ENCODE peak calls at places on chromosomes 16 and 17, in six cellular contexts. Y is EH, A is tibial nerve, V is PC-3, K is anterior cingulate cortex, J is left cardiac atrium. M is an unnamed sample.

GRCh38 chr16:66250686-66251405 is 115.6 kb upstream of the CDH5 start:
- DNase-seq in V (peak), A (peak), J (peak), K (peak), Y (peak), M (peak)

GRCh38 chr17:29667969-29668368 is 45.3 kb upstream of the CORO6 start:
- DNase-seq in Y (no peak), K (no peak), A (no peak), V (no peak), J (no peak), M (no peak)

GRCh38 chr16:67860589-67861398 is 12.1 kb upstream of the EDC4 start:
- DNase-seq in A (no peak), Y (peak), J (no peak), V (peak), K (no peak), M (no peak)

GRCh38 chr16:82735176-82735575 is 108.4 kb downstream of the CDH13 start:
- DNase-seq in J (peak), Y (no peak), A (no peak), K (no peak), V (no peak), M (no peak)

GRCh38 chr16:189604-190186 is 9.4 kb downstream of the HBQ1 start:
- DNase-seq in Y (no peak), K (no peak), V (no peak), A (no peak), J (no peak), M (no peak)

GRCh38 chr17:58415371-58416055 is 1.8 kb downstream of the RNF43 start:
- DNase-seq in J (peak), K (no peak), A (no peak), Y (no peak), V (peak), M (no peak)

GRCh38 chr16:27313422-27314160 is at the start of gene IL4R:
- DNase-seq in J (peak), V (peak), Y (peak), A (peak), K (no peak), M (peak)

GRCh38 chr17:47720754-47721533 is 12.1 kb upstream of the TBX21 start:
- DNase-seq in Y (peak), J (no peak), A (no peak), K (no peak), V (peak), M (peak)

GRCh38 chr17:957856-958421 is 21.6 kb downstream of the NXN start:
- DNase-seq in V (no peak), K (no peak), Y (peak), A (no peak), J (no peak), M (no peak)

GRCh38 chr17:5264930-5265329 is 17.2 kb upstream of the RABEP1 start:
- DNase-seq in V (no peak), A (no peak), J (no peak), K (no peak), Y (no peak), M (no peak)

GRCh38 chr17:37614391-37614790 is 5.2 kb upstream of the SYNRG start:
- DNase-seq in J (no peak), A (no peak), Y (peak), V (peak), K (no peak), M (no peak)

GRCh38 chr17:16662936-16663335 is 9.3 kb upstream of the ZNF624 start:
- DNase-seq in Y (peak), J (no peak), K (no peak), A (no peak), V (peak), M (no peak)

GRCh38 chr16:81831722-81832126 is 52.6 kb downstream of the PLCG2 start:
- DNase-seq in Y (peak), K (peak), J (peak), V (no peak), A (no peak), M (peak)

GRCh38 chr17:78924481-78925151 is 571 bp downstream of the TIMP2 start:
- DNase-seq in A (no peak), K (no peak), J (peak), V (peak), Y (peak), M (no peak)

GRCh38 chr17:76384222-76384986 is at the start of gene SPHK1:
- DNase-seq in V (peak), Y (peak), J (peak), K (no peak), A (peak), M (no peak)

GRCh38 chr17:40602445-40603443 is 37.5 kb upstream of the CCR7 start:
- DNase-seq in A (no peak), Y (no peak), K (no peak), J (no peak), V (no peak), M (no peak)

GRCh38 chr17:40949406-40949805 is 12.0 kb upstream of the KRT23 start:
- DNase-seq in K (no peak), J (no peak), Y (no peak), A (no peak), V (no peak), M (no peak)

GRCh38 chr16:73878616-73879015 is 418.0 kb upstream of the PSMD7 start:
- DNase-seq in K (no peak), Y (peak), V (peak), J (no peak), A (no peak), M (no peak)

GRCh38 chr17:66403846-66404597 is 101.6 kb downstream of the PRKCA start:
- DNase-seq in K (no peak), A (no peak), J (no peak), V (no peak), Y (no peak), M (no peak)

GRCh38 chr17:46832945-46833839 is 14.7 kb upstream of the WNT3 start:
- DNase-seq in J (peak), V (peak), Y (peak), A (no peak), K (peak), M (no peak)

GRCh38 chr16:2234813-2235170 is 1.5 kb upstream of the DNASE1L2 start:
- DNase-seq in V (no peak), K (no peak), Y (no peak), A (no peak), J (no peak), M (no peak)